ENCODE peak calls at places on chromosomes 13 and 19, in six cellular contexts. One of them, this sample, is unnamed.

GRCh38 chr13:37059848-37060192 is 332 bp upstream of the SUPT20H start:
- DNase-seq in endodermal cell: no peak
- DNase-seq in skeletal muscle cell: no peak
- DNase-seq in fibroblast of lung: no peak
- DNase-seq in HL-60: no peak
- DNase-seq in SK-N-SH: no peak
- DNase-seq in this sample: no peak

GRCh38 chr13:94849254-94849653 is 136.9 kb upstream of the SOX21 start:
- DNase-seq in fibroblast of lung: no peak
- DNase-seq in endodermal cell: no peak
- DNase-seq in skeletal muscle cell: no peak
- DNase-seq in SK-N-SH: no peak
- DNase-seq in HL-60: no peak
- DNase-seq in this sample: no peak

GRCh38 chr19:49712397-49712859 is 21.5 kb downstream of the CPT1C start:
- DNase-seq in HL-60: no peak
- DNase-seq in fibroblast of lung: peak
- DNase-seq in skeletal muscle cell: no peak
- DNase-seq in SK-N-SH: peak
- DNase-seq in endodermal cell: peak
- DNase-seq in this sample: peak

GRCh38 chr19:5628919-5629481 is 6.1 kb downstream of the SAFB start:
- DNase-seq in endodermal cell: no peak
- DNase-seq in HL-60: peak
- DNase-seq in skeletal muscle cell: no peak
- DNase-seq in SK-N-SH: no peak
- DNase-seq in fibroblast of lung: no peak
- DNase-seq in this sample: no peak

GRCh38 chr13:24502567-24503375 is 9.8 kb downstream of the PARP4 start:
- DNase-seq in fibroblast of lung: peak
- DNase-seq in skeletal muscle cell: peak
- DNase-seq in HL-60: no peak
- DNase-seq in SK-N-SH: no peak
- DNase-seq in endodermal cell: peak
- DNase-seq in this sample: no peak

GRCh38 chr19:42143341-42144234 is 11.3 kb upstream of the POU2F2 start:
- DNase-seq in fibroblast of lung: peak
- DNase-seq in skeletal muscle cell: no peak
- DNase-seq in endodermal cell: peak
- DNase-seq in HL-60: no peak
- DNase-seq in SK-N-SH: no peak
- DNase-seq in this sample: no peak

GRCh38 chr13:46149272-46150133 is 32.5 kb downstream of the LCP1 start:
- DNase-seq in endodermal cell: no peak
- DNase-seq in SK-N-SH: no peak
- DNase-seq in HL-60: no peak
- DNase-seq in skeletal muscle cell: peak
- DNase-seq in fibroblast of lung: peak
- DNase-seq in this sample: no peak

GRCh38 chr13:100440756-100441421 is 147.7 kb downstream of the GGACT start:
- DNase-seq in fibroblast of lung: peak
- DNase-seq in SK-N-SH: no peak
- DNase-seq in HL-60: no peak
- DNase-seq in skeletal muscle cell: no peak
- DNase-seq in endodermal cell: no peak
- DNase-seq in this sample: peak

GRCh38 chr19:49954092-49954825 is 6.7 kb downstream of the SIGLEC11 start:
- DNase-seq in HL-60: peak
- DNase-seq in endodermal cell: no peak
- DNase-seq in SK-N-SH: no peak
- DNase-seq in fibroblast of lung: no peak
- DNase-seq in skeletal muscle cell: no peak
- DNase-seq in this sample: no peak

GRCh38 chr19:797528-798414 is 519 bp downstream of the PTBP1 start:
- DNase-seq in endodermal cell: peak
- DNase-seq in skeletal muscle cell: peak
- DNase-seq in SK-N-SH: peak
- DNase-seq in HL-60: peak
- DNase-seq in fibroblast of lung: peak
- DNase-seq in this sample: peak

GRCh38 chr19:4929186-4929585 is 19.9 kb downstream of the UHRF1 start:
- DNase-seq in fibroblast of lung: peak
- DNase-seq in endodermal cell: no peak
- DNase-seq in HL-60: no peak
- DNase-seq in skeletal muscle cell: no peak
- DNase-seq in SK-N-SH: no peak
- DNase-seq in this sample: no peak

DNA sequence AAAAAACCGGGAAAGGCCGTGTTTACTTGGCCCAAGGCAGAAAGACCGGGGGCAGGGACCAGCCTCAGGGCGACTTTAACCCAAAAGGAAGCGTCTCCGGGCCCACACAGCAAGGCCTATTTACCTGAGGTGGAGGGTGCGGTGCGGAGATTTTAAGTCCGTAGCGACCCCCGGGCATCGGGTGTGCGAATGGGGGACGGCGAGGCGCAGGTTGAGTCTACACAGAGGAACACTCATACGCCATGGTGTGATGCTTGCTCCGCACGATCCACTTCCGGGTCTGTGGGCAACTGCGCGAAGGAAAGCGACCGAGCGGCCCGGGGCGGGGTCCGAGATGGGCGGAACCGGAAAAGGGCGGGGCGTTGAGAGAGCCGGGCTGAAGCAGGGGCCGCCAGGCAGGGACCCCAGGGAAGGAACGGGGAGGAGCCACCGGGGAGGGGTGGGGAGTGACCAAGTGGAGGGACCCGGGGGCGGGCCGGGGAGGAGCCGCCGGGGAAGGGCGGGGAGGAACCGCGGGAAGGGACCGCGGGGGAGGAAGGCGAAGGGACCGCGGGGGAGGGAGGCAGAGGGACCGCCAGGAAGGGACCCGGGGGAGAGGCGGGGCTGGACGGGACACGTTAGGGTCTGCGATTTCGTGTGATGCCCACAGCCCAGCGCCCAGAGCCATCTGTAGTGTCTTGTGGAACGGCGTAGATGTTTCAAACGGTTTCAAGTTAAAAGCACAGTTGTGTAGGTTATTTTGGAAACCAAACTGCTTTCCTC is at the start of gene ZNF160:
- DNase-seq in skeletal muscle cell: peak
- DNase-seq in endodermal cell: peak
- DNase-seq in fibroblast of lung: peak
- DNase-seq in SK-N-SH: peak
- DNase-seq in HL-60: peak
- DNase-seq in this sample: peak
- H3K4me3 ChIP-seq in skeletal muscle cell: peak
- H3K4me3 ChIP-seq in endodermal cell: peak
- H3K4me3 ChIP-seq in fibroblast of lung: peak
- H3K4me3 ChIP-seq in SK-N-SH: peak
- H3K4me3 ChIP-seq in HL-60: peak
- H3K4me3 ChIP-seq in this sample: peak

DNA sequence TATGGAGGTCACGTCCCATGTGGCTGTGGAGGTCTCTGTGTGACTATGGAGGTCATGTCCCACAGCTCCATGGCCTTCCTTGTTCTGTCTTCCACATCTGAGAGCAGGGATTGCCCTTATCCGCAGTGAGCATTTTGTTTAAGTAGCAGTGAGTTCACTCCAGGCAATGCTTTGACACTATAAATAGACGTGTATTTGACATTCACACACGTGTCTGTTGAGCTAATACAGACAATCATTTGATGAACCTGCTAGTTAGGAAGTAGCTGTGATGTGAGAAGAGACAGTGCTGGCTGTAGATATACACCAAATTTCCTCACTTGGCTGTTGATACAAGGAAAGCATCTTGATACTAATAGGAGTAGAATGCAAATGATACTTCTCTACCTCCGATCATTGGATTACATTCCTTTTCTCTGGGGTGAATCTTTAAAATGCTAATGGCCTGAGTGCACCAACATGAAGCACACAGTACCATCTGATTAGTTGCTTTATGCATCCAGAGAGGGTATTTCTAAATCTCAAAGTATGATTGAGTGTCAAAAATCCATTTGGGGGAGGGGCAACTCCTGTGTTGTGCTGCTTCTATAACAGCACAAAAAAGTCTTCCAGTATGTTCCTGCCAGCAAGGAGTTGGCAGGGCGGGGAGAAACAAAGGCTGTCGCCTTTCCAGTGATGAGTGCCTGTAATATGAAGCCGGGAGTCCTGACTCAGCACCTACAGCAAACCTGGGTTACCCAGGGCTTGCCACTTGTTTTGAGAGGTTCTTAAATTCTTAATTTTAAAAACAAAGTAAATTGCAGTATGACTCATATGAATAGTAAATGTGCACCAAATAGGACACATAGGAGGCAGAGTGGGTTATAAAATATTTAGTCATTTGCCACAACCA is 7.0 kb downstream of the CUL4A start:
- DNase-seq in fibroblast of lung: peak
- DNase-seq in skeletal muscle cell: no peak
- DNase-seq in HL-60: no peak
- DNase-seq in endodermal cell: peak
- DNase-seq in SK-N-SH: no peak
- DNase-seq in this sample: peak
- H3K4me3 ChIP-seq in fibroblast of lung: peak
- H3K4me3 ChIP-seq in skeletal muscle cell: no peak
- H3K4me3 ChIP-seq in HL-60: no peak
- H3K4me3 ChIP-seq in endodermal cell: no peak
- H3K4me3 ChIP-seq in SK-N-SH: peak
- H3K4me3 ChIP-seq in this sample: no peak

DNA sequence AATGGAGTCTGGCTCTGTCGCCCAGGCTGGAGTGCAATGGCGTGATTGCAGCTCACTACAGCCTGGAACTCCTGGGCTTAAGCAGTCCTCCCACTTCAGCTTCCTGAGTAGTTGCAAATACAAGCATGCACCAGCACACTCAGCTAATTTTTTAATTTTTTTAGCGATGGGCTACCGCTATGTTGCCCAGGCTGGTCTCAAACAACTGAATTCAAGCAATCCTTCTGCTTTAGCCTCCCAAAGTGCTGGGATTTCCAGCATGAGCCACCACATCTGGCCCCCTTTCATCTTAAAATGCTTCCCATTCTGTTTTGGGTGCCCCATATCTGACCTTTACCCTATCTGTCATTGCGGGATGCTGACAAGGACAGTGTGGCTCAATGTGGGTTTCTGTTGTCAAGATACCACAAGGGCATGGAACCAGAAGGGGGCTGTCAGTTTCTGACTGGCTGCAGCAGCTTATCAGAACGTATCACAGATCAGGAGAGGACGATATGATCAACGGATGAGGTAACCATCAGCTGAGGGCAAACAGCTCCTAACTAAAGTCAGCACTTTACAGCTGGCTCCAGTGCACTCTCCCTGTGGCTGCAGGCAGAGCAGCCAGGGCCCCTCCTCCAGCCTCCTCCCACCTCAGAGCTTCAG is 32.4 kb downstream of the GPR42 start:
- DNase-seq in skeletal muscle cell: no peak
- DNase-seq in fibroblast of lung: no peak
- DNase-seq in HL-60: no peak
- DNase-seq in endodermal cell: no peak
- DNase-seq in SK-N-SH: no peak
- DNase-seq in this sample: no peak
- H3K4me3 ChIP-seq in skeletal muscle cell: no peak
- H3K4me3 ChIP-seq in fibroblast of lung: no peak
- H3K4me3 ChIP-seq in HL-60: no peak
- H3K4me3 ChIP-seq in endodermal cell: no peak
- H3K4me3 ChIP-seq in SK-N-SH: no peak
- H3K4me3 ChIP-seq in this sample: no peak

DNA sequence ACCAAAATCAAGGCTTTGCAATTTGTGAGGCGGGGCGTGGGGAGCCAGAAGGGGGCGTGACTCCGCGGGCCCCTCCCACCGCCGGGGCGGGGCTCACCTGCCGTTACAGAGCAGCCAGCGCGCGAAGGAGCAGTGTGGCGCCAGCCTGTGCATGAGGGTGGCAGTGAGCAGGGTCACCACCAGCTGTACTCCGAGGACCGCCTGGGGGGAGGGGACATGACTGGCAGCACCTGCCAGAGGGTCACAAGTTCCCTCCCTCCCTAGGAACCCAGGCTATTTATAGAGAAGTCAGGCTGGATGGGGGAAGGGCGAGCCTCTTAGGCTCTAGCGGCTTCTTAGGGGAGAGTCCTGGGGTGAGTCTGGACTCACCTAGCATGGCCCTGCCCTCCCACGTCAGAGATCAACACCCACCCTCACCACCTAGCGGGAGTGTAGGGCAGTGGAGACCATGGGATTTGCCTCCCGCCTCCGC is 3.6 kb downstream of the TMEM161A start:
- DNase-seq in endodermal cell: peak
- DNase-seq in skeletal muscle cell: no peak
- DNase-seq in fibroblast of lung: no peak
- DNase-seq in HL-60: peak
- DNase-seq in SK-N-SH: peak
- DNase-seq in this sample: no peak
- H3K4me3 ChIP-seq in endodermal cell: no peak
- H3K4me3 ChIP-seq in skeletal muscle cell: no peak
- H3K4me3 ChIP-seq in fibroblast of lung: no peak
- H3K4me3 ChIP-seq in HL-60: no peak
- H3K4me3 ChIP-seq in SK-N-SH: no peak
- H3K4me3 ChIP-seq in this sample: no peak

DNA sequence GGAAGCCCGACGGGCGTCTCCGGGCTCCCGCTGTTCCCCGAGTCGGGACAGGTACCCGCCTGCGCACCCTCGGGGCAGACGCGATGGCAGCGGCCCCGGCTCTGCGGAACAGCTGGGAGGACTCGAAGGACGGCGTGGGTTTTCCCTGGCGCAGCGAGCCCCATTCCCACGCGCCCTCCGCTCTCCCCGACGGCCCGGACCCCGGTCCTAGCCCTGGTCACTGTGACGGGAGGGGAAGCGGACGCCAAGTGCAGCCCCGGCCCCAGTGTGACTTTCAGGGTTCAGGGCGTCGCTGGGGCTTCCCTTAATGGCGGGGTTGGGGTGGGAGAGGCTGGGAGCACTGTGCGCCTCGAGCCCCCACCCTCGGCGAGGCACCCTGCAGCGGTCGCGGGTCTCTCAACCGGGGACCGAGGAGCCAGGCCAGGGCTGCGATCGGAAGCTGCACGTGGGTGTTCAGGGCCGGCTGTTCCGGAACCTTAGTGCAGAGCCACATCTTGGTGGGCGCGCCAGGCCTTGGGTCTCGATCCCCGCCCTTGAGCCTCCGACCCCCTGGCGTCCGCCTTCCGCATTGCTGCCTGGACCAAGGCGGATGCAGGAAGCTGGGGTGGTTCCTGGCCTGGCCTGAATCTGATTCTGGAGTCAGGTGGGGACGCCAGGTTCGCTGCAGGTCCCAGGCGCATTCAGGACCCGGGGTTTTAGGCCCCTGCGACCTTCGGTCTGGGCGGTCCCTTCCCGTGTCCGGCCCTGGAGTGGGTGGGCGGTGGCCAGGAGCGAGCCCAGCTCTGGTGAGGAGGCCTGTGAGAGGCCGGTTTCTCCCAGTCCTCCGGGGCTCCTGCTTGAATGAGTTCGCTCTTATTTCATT is 3.5 kb downstream of the LGALS7B start:
- DNase-seq in HL-60: no peak
- DNase-seq in fibroblast of lung: no peak
- DNase-seq in SK-N-SH: no peak
- DNase-seq in skeletal muscle cell: no peak
- DNase-seq in endodermal cell: peak
- DNase-seq in this sample: no peak
- H3K4me3 ChIP-seq in HL-60: no peak
- H3K4me3 ChIP-seq in fibroblast of lung: no peak
- H3K4me3 ChIP-seq in SK-N-SH: no peak
- H3K4me3 ChIP-seq in skeletal muscle cell: no peak
- H3K4me3 ChIP-seq in endodermal cell: no peak
- H3K4me3 ChIP-seq in this sample: no peak